ENCODE peak calls at places on chromosomes 13 and 19, in four cellular contexts. N is right cardiac atrium, G is body of pancreas, H is heart left ventricle. M is an unnamed sample.

GRCh38 chr13:41182231-41182630 is 12.1 kb downstream of the KBTBD7 start:
- DNase-seq in N (no peak), G (no peak), H (no peak), M (no peak)

GRCh38 chr13:85665286-85665685 is 133.9 kb downstream of the SLITRK6 start:
- DNase-seq in N (no peak), G (no peak), H (no peak), M (peak)

GRCh38 chr19:16078759-16079707 is 2.7 kb downstream of the TPM4 start:
- DNase-seq in N (peak), G (peak), H (no peak), M (peak)

GRCh38 chr19:33557720-33558119 is 36.1 kb upstream of the PEPD start:
- DNase-seq in N (no peak), G (no peak), H (no peak), M (no peak)

GRCh38 chr19:6718741-6719539 is 1.5 kb downstream of the C3 start:
- DNase-seq in N (peak), G (peak), H (peak), M (no peak)

GRCh38 chr13:81988542-81988941 is 1647.6 kb upstream of the SPRY2 start:
- DNase-seq in N (no peak), G (no peak), H (no peak), M (no peak)

GRCh38 chr19:12940897-12941296 is 2.5 kb downstream of the CALR start:
- DNase-seq in N (no peak), G (no peak), H (no peak), M (no peak)

GRCh38 chr19:51090471-51090870 is 7.8 kb upstream of the KLK14 start:
- DNase-seq in N (no peak), G (no peak), H (no peak), M (no peak)

GRCh38 chr19:10660346-10660745 is 6.2 kb downstream of the ILF3 start:
- DNase-seq in N (no peak), G (no peak), H (no peak), M (no peak)

GRCh38 chr19:31220540-31220939 is 128.7 kb downstream of the TSHZ3 start:
- DNase-seq in N (no peak), G (peak), H (no peak), M (no peak)

GRCh38 chr13:90968510-90968909 is 379.0 kb upstream of the MIR17HG start:
- DNase-seq in N (no peak), G (peak), H (no peak), M (no peak)

GRCh38 chr19:4059493-4059880 is 7.2 kb downstream of the ZBTB7A start:
- DNase-seq in N (no peak), G (no peak), H (no peak), M (no peak)

GRCh38 chr13:29878101-29878500 is 27.7 kb upstream of the UBL3 start:
- DNase-seq in N (no peak), G (no peak), H (no peak), M (no peak)

GRCh38 chr19:45153339-45154063 is 7.3 kb downstream of the NKPD1 start:
- DNase-seq in N (peak), G (peak), H (peak), M (no peak)

GRCh38 chr19:13055213-13056051 is 47.2 kb downstream of the LYL1 start:
- DNase-seq in N (peak), G (peak), H (peak), M (peak)

GRCh38 chr13:64075543-64076271 is 2660.1 kb upstream of the PCDH20 start:
- DNase-seq in N (no peak), G (no peak), H (peak), M (no peak)

GRCh38 chr13:47869780-47870179 is 131.3 kb downstream of the SUCLA2 start:
- DNase-seq in N (no peak), G (no peak), H (no peak), M (no peak)

GRCh38 chr19:48543121-48543710 is 8.8 kb upstream of the SULT2B1 start:
- DNase-seq in N (no peak), G (peak), H (peak), M (peak)

GRCh38 chr13:110421696-110422395 is 114.8 kb downstream of the COL4A2 start:
- DNase-seq in N (no peak), G (no peak), H (no peak), M (peak)

GRCh38 chr13:21668665-21669599 is 1.9 kb upstream of the FGF9 start:
- DNase-seq in N (no peak), G (no peak), H (peak), M (peak)

GRCh38 chr13:76872686-76873085 is 13.5 kb downstream of the KCTD12 start:
- DNase-seq in N (no peak), G (no peak), H (no peak), M (no peak)

GRCh38 chr13:113186061-113186900 is 22.2 kb downstream of the PCID2 start:
- DNase-seq in N (no peak), G (no peak), H (no peak), M (peak)

GRCh38 chr13:32214073-32214472 is 101.1 kb downstream of the ZAR1L start:
- DNase-seq in N (no peak), G (no peak), H (no peak), M (no peak)

DNA sequence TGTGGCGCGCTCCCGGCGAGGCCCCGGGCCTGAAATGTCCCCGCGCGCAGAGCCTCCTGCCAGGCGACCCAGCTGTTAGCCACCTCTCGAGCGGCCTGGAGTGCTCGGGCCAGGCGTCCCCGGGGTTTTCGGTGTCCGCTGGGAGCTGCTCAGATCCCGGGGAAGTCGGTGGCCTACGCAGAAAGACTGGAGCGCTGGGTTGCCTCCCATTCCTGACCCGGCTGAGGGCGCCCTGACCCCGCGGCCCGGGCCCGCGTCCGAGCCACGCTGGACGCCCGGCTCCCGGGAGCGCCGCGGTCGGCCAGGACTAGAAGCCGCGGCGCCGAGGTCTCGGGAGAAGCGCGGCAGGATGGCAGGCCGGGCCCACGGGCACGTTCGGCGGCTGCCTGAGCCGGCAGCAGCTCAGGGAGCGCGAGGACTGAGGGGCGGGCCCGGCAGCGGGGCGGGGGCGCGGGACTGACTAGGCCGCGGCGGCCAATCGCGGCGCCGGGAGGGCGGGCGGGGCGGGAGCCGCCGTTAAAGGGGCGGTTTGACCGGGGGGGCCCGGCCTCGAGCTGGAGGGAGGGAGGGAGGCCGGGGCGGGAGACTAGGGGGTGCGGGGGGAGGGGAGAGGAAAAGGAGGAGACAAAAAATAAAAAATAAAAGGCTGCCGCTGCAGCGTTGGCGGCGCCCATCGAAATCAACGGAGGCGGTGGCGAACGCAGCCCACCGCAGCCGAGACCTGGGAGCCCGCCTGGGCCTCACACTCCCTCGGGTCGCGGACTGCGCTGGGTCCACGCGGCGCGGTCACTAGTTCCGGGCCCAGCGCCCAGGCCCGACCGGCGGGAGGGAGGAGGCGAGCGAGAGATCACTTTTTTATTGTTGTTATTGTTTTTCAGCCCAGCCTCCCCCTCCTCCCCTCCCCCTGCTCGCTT is 1.1 kb upstream of the ZIC2 start:
- DNase-seq in N (no peak), G (peak), H (peak), M (peak)
- H3K27ac ChIP-seq in N (no peak), G (no peak), H (no peak), M (peak)

GRCh38 chr19:927707-928401 is 2.0 kb downstream of the ARID3A start:
- DNase-seq in N (no peak), G (no peak), H (no peak), M (no peak)
- H3K27ac ChIP-seq in N (no peak), G (no peak), H (peak), M (no peak)

GRCh38 chr13:99231726-99232125 is 26.5 kb downstream of the GPR18 start:
- DNase-seq in N (no peak), G (peak), H (no peak), M (no peak)
- H3K27ac ChIP-seq in N (no peak), G (no peak), H (no peak), M (no peak)

GRCh38 chr13:99953138-99953755 is 18.3 kb downstream of the ZIC5 start:
- DNase-seq in N (no peak), G (no peak), H (no peak), M (no peak)

GRCh38 chr13:99948907-99949656 is 22.5 kb downstream of the ZIC5 start:
- DNase-seq in N (no peak), G (no peak), H (no peak), M (no peak)

GRCh38 chr13:99948411-99948810 is 23.2 kb downstream of the ZIC5 start:
- DNase-seq in N (no peak), G (no peak), H (no peak), M (no peak)

GRCh38 chr13:99947666-99948065 is 23.9 kb downstream of the ZIC5 start:
- DNase-seq in N (no peak), G (no peak), H (no peak), M (no peak)

DNA sequence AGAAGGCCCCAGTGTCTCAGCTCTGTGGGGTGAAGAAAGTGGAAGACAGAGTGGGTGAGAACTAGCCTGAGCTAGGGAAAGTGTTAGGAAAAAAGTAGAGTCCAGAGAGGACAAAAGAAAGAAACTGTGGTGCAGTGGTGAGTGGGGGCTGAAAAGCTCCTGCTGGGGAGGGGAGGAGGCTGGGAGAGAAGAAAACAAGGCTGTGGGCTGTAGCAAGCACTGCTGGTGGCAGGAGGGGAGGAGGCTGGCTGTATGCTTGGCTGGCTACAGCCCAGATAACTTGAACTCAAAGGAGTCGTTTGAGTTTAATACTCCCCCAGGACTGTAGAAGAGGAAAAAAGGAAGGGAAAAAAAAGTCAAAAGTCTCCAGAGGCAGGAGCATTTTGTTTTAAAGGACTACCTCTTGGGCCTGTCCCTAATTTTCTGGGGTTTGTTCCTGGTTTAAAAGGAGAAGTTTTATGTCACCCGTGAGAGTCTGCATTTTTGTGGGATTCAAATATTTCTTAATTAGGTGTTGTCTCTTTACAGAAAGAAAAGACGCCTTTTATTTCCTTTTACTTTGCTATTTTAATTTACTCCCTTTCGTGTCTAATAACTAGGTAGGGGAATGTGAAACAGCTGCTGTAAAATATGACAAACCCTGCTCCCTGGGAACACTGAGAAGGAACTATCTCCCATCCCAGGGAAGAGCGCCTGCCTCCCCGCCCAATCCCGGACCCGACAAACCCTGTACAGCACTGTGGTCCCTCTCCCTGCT is 21.7 kb downstream of the ZIC5 start:
- DNase-seq in N (no peak), G (no peak), H (no peak), M (no peak)
- H3K27ac ChIP-seq in N (no peak), G (no peak), H (no peak), M (no peak)